ENCODE peak calls at places on chromosomes 2 and 18, in nine cellular contexts. F is A549, N is PC-3, U is iPS DF 6.9, O is foreskin keratinocyte, E is tibial artery, K is ovary, M is neuronal stem cell, B is heart left ventricle. Q is an unnamed sample.

GRCh38 chr18:39732918-39733317 is 2167.3 kb upstream of the CELF4 start:
- DNase-seq in F (no peak), N (no peak), U (no peak), O (no peak), E (no peak), K (no peak), M (no peak), B (no peak), Q (no peak)

GRCh38 chr2:190354003-190354690 is 10.8 kb downstream of the INPP1 start:
- DNase-seq in F (no peak), N (no peak), U (no peak), O (no peak), E (no peak), K (no peak), M (no peak), B (no peak), Q (no peak)

GRCh38 chr18:24809173-24809955 is 348.9 kb downstream of the HRH4 start:
- DNase-seq in F (no peak), N (no peak), U (no peak), O (no peak), E (no peak), K (no peak), M (no peak), B (no peak), Q (no peak)

GRCh38 chr18:21203096-21203495 is 38.9 kb upstream of the GREB1L start:
- DNase-seq in F (no peak), N (peak; percentile 35), U (no peak), O (no peak), E (no peak), K (no peak), M (no peak), B (no peak), Q (no peak)

GRCh38 chr2:231370749-231371429 is 24.6 kb upstream of the B3GNT7 start:
- DNase-seq in F (no peak), N (no peak), U (no peak), O (no peak), E (no peak), K (no peak), M (no peak), B (no peak), Q (no peak)

GRCh38 chr2:230325316-230326243 is 1.4 kb upstream of the SP140L start:
- DNase-seq in F (no peak), N (no peak), U (no peak), O (no peak), E (no peak), K (no peak), M (no peak), B (no peak), Q (no peak)

GRCh38 chr2:43133708-43134570 is 92.5 kb downstream of the ZFP36L2 start:
- DNase-seq in F (no peak), N (no peak), U (no peak), O (no peak), E (peak; percentile 68), K (no peak), M (no peak), B (no peak), Q (peak; percentile 74)

GRCh38 chr2:105888625-105889024 is 143.9 kb downstream of the NCK2 start:
- DNase-seq in F (no peak), N (peak; percentile 24), U (peak; percentile 11), O (no peak), E (no peak), K (no peak), M (no peak), B (no peak), Q (peak; percentile 40)

GRCh38 chr2:128281852-128282245 is 36.8 kb downstream of the HS6ST1 start:
- DNase-seq in F (no peak), N (no peak), U (no peak), O (no peak), E (peak; percentile 21), K (no peak), M (no peak), B (no peak), Q (no peak)

GRCh38 chr2:128278979-128279378 is 39.7 kb downstream of the HS6ST1 start:
- DNase-seq in F (no peak), N (no peak), U (no peak), O (no peak), E (peak; percentile 47), K (peak; percentile 14), M (no peak), B (no peak), Q (no peak)

GRCh38 chr2:128282246-128282975 is 36.3 kb downstream of the HS6ST1 start:
- DNase-seq in F (no peak), N (no peak), U (no peak), O (no peak), E (peak; percentile 60), K (peak; percentile 27), M (no peak), B (no peak), Q (no peak)

GRCh38 chr2:128279786-128280701 is 38.6 kb downstream of the HS6ST1 start:
- DNase-seq in F (no peak), N (no peak), U (no peak), O (no peak), E (peak; percentile 65), K (peak; percentile 21), M (no peak), B (no peak), Q (no peak)

DNA sequence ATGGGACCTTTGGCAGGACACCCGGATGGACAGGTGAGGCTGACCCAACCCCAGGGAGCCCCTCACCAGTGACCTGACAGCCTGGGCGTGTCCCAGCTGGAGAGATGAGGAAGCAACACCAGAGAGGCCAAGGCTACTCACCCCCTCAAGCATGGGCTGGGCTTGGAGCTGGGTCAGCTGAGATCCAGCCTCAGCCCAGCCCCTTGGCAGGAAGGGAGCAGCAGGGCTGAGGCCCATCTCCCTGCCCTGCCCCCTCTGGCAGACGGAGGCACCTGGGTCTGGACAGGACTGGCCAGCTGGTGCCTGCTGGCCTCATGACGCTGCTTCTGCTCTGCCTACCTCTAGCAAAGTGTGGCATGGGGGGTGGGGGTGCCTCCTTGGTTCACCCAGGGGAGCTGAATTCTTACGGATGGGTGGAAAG is 37.8 kb downstream of the HS6ST1 start:
- DNase-seq in F (no peak), N (no peak), U (no peak), O (no peak), E (peak; percentile 71), K (peak; percentile 40), M (no peak), B (peak; percentile 53), Q (no peak)
- H3K4me1 ChIP-seq in F (no peaks in the 10 kb centered on the region), N (no peaks in the 10 kb centered on the region), U (peaks cover 7% of the 10 kb centered on the region), O (no peaks in the 10 kb centered on the region), E (no peaks in the 10 kb centered on the region), K (peaks cover 20% of the 10 kb centered on the region), M (no peaks in the 10 kb centered on the region), B (peaks cover 27% of the 10 kb centered on the region), Q (no peaks in the 10 kb centered on the region)

GRCh38 chr2:65353927-65354326 is 78.5 kb downstream of the SPRED2 start:
- DNase-seq in F (no peak), N (no peak), U (no peak), O (no peak), E (no peak), K (no peak), M (peak; percentile 24), B (no peak), Q (no peak)

GRCh38 chr2:65351234-65351947 is 81.0 kb downstream of the SPRED2 start:
- DNase-seq in F (no peak), N (no peak), U (no peak), O (no peak), E (peak; percentile 70), K (no peak), M (no peak), B (no peak), Q (no peak)

GRCh38 chr2:65354773-65355172 is 77.6 kb downstream of the SPRED2 start:
- DNase-seq in F (no peak), N (peak; percentile 47), U (no peak), O (no peak), E (no peak), K (no peak), M (no peak), B (no peak), Q (no peak)

GRCh38 chr2:65351948-65352595 is 80.3 kb downstream of the SPRED2 start:
- DNase-seq in F (no peak), N (no peak), U (no peak), O (no peak), E (no peak), K (no peak), M (no peak), B (no peak), Q (no peak)

DNA sequence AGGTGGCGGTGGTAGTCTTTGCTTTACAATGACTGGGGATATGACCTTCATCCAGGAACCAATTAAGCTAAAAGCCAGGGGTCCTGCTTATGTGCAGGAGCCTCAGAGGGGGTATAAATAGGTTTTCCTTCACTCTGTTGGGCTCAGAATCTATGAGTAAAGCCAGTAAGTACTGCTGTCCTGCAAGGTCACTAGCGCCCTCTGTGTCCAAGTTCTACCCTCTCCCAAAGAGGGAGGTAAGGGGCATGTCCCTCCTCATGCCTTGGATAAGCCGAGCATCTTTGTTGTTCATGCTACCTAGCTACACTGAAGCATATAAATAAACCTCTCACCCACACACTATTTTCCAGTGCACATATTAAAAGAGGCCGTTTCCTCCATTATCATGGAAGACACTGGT is 79.4 kb downstream of the SPRED2 start:
- DNase-seq in F (no peak), N (no peak), U (no peak), O (no peak), E (no peak), K (no peak), M (no peak), B (no peak), Q (no peak)
- H3K4me1 ChIP-seq in F (peaks cover 30% of the 10 kb centered on the region), N (peaks cover 30% of the 10 kb centered on the region), U (peaks cover 7% of the 10 kb centered on the region), O (peaks cover 32% of the 10 kb centered on the region), E (no peaks in the 10 kb centered on the region), K (peaks cover 16% of the 10 kb centered on the region), M (peaks cover 28% of the 10 kb centered on the region), B (peaks cover 16% of the 10 kb centered on the region), Q (peaks cover 43% of the 10 kb centered on the region)

DNA sequence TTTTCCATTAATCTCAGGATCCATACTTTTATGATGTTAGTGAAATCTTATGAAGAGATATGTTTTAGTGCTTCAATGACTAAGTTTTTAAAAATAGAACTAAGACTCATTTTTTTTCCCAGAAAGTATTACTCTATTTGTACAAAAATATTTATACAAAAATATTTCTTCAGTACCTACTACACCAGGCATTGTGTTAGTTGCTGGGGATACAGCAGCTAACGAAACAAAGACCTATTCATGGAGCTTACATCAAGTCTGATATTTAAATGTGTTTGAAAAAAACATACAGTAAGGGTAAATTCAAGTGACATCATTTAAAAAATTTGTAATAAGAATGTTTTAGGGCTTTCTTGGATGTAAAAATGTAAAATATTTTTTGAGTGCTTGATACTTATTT is 11.6 kb downstream of the VAPA start:
- DNase-seq in F (no peak), N (no peak), U (no peak), O (no peak), E (no peak), K (no peak), M (no peak), B (no peak), Q (no peak)
- H3K4me1 ChIP-seq in F (peaks cover 76% of the 10 kb centered on the region), N (peaks cover 27% of the 10 kb centered on the region), U (peaks cover 3% of the 10 kb centered on the region), O (peaks cover 68% of the 10 kb centered on the region), E (no peaks in the 10 kb centered on the region), K (peaks cover 6% of the 10 kb centered on the region), M (peaks cover 9% of the 10 kb centered on the region), B (peaks cover 36% of the 10 kb centered on the region), Q (peaks cover 14% of the 10 kb centered on the region)

GRCh38 chr2:235501663-235502009 is 7.8 kb downstream of the AGAP1 start:
- DNase-seq in F (no peak), N (no peak), U (no peak), O (no peak), E (no peak), K (no peak), M (no peak), B (no peak), Q (peak; percentile 91)

GRCh38 chr2:235500761-235501662 is 7.2 kb downstream of the AGAP1 start:
- DNase-seq in F (peak; percentile 43), N (peak; percentile 65), U (no peak), O (no peak), E (no peak), K (no peak), M (no peak), B (no peak), Q (peak; percentile 52)

GRCh38 chr2:235499306-235499812 is 5.5 kb downstream of the AGAP1 start:
- DNase-seq in F (no peak), N (no peak), U (no peak), O (no peak), E (no peak), K (no peak), M (no peak), B (no peak), Q (no peak)

GRCh38 chr2:235498556-235499305 is 4.9 kb downstream of the AGAP1 start:
- DNase-seq in F (no peak), N (peak; percentile 29), U (no peak), O (no peak), E (no peak), K (no peak), M (no peak), B (no peak), Q (no peak)

GRCh38 chr2:235500110-235500760 is 6.4 kb downstream of the AGAP1 start:
- DNase-seq in F (no peak), N (no peak), U (no peak), O (no peak), E (no peak), K (no peak), M (no peak), B (no peak), Q (peak; percentile 87)
- H3K4me1 ChIP-seq in F (peaks cover 71% of the 10 kb centered on the region), N (peaks cover 46% of the 10 kb centered on the region), U (peaks cover 23% of the 10 kb centered on the region), O (peaks cover 15% of the 10 kb centered on the region), E (no peaks in the 10 kb centered on the region), K (peaks cover 6% of the 10 kb centered on the region), M (peaks cover 42% of the 10 kb centered on the region), B (peaks cover 25% of the 10 kb centered on the region), Q (peaks cover 67% of the 10 kb centered on the region)

Q was measured in MM.1S.